ENCODE peak calls at places on chromosome 19, in ten cellular contexts. One of them, this sample, is unnamed.

GRCh38 chr19:9523885-9524474 is 14.5 kb downstream of the ZNF426 start:
- DNase-seq in upper lobe of right lung: no peak
- DNase-seq in left ventricle myocardium inferior: no peak
- DNase-seq in K562: no peak
- DNase-seq in OCI-LY7: no peak
- DNase-seq in HFFc6: peak
- DNase-seq in left colon: no peak
- DNase-seq in DND-41: no peak
- DNase-seq in activated naive CD4-positive, alpha-beta T cell treated with anti-CD3 and anti-CD28 coated beads, Interleukin-2, amount 50 U/mL, for 16 hours: no peak
- DNase-seq in germinal center: no peak
- DNase-seq in this sample: no peak

GRCh38 chr19:36258028-36258875 is 43.3 kb downstream of the ZNF146 start:
- DNase-seq in germinal center: no peak
- DNase-seq in DND-41: no peak
- DNase-seq in OCI-LY7: no peak
- DNase-seq in left ventricle myocardium inferior: no peak
- DNase-seq in activated naive CD4-positive, alpha-beta T cell treated with anti-CD3 and anti-CD28 coated beads, Interleukin-2, amount 50 U/mL, for 16 hours: no peak
- DNase-seq in upper lobe of right lung: no peak
- DNase-seq in left colon: no peak
- DNase-seq in HFFc6: no peak
- DNase-seq in K562: no peak
- DNase-seq in this sample: no peak

GRCh38 chr19:38362076-38362945 is 12.1 kb upstream of the PSMD8 start:
- DNase-seq in upper lobe of right lung: peak
- DNase-seq in left colon: peak
- DNase-seq in K562: peak
- DNase-seq in DND-41: no peak
- DNase-seq in OCI-LY7: peak
- DNase-seq in HFFc6: peak
- DNase-seq in germinal center: peak
- DNase-seq in activated naive CD4-positive, alpha-beta T cell treated with anti-CD3 and anti-CD28 coated beads, Interleukin-2, amount 50 U/mL, for 16 hours: peak
- DNase-seq in left ventricle myocardium inferior: peak
- DNase-seq in this sample: peak

GRCh38 chr19:18493440-18494266 is 28.2 kb downstream of the ELL start:
- DNase-seq in DND-41: no peak
- DNase-seq in HFFc6: no peak
- DNase-seq in K562: no peak
- DNase-seq in left colon: no peak
- DNase-seq in activated naive CD4-positive, alpha-beta T cell treated with anti-CD3 and anti-CD28 coated beads, Interleukin-2, amount 50 U/mL, for 16 hours: no peak
- DNase-seq in OCI-LY7: no peak
- DNase-seq in left ventricle myocardium inferior: no peak
- DNase-seq in germinal center: no peak
- DNase-seq in upper lobe of right lung: no peak
- DNase-seq in this sample: no peak

GRCh38 chr19:2345076-2345475 is 15.0 kb upstream of the TMPRSS9 start:
- DNase-seq in activated naive CD4-positive, alpha-beta T cell treated with anti-CD3 and anti-CD28 coated beads, Interleukin-2, amount 50 U/mL, for 16 hours: peak
- DNase-seq in germinal center: no peak
- DNase-seq in HFFc6: no peak
- DNase-seq in left colon: peak
- DNase-seq in OCI-LY7: no peak
- DNase-seq in upper lobe of right lung: no peak
- DNase-seq in left ventricle myocardium inferior: no peak
- DNase-seq in K562: no peak
- DNase-seq in DND-41: no peak
- DNase-seq in this sample: no peak

GRCh38 chr19:52138614-52139290 is 986 bp downstream of the ZNF616 start:
- DNase-seq in left ventricle myocardium inferior: no peak
- DNase-seq in K562: peak
- DNase-seq in activated naive CD4-positive, alpha-beta T cell treated with anti-CD3 and anti-CD28 coated beads, Interleukin-2, amount 50 U/mL, for 16 hours: peak
- DNase-seq in HFFc6: no peak
- DNase-seq in upper lobe of right lung: no peak
- DNase-seq in DND-41: peak
- DNase-seq in OCI-LY7: no peak
- DNase-seq in germinal center: peak
- DNase-seq in left colon: peak
- DNase-seq in this sample: peak

GRCh38 chr19:15280915-15281683 is 48.9 kb upstream of the EPHX3 start:
- DNase-seq in OCI-LY7: no peak
- DNase-seq in left colon: peak
- DNase-seq in germinal center: no peak
- DNase-seq in DND-41: no peak
- DNase-seq in HFFc6: peak
- DNase-seq in K562: peak
- DNase-seq in left ventricle myocardium inferior: peak
- DNase-seq in activated naive CD4-positive, alpha-beta T cell treated with anti-CD3 and anti-CD28 coated beads, Interleukin-2, amount 50 U/mL, for 16 hours: no peak
- DNase-seq in upper lobe of right lung: peak
- DNase-seq in this sample: no peak

GRCh38 chr19:43552198-43552450 is 19.1 kb downstream of the ZNF575 start:
- DNase-seq in left colon: no peak
- DNase-seq in germinal center: no peak
- DNase-seq in OCI-LY7: no peak
- DNase-seq in HFFc6: no peak
- DNase-seq in DND-41: no peak
- DNase-seq in upper lobe of right lung: no peak
- DNase-seq in K562: no peak
- DNase-seq in activated naive CD4-positive, alpha-beta T cell treated with anti-CD3 and anti-CD28 coated beads, Interleukin-2, amount 50 U/mL, for 16 hours: no peak
- DNase-seq in left ventricle myocardium inferior: no peak
- DNase-seq in this sample: no peak

GRCh38 chr19:2282062-2282861 is at the start of gene PEAK3:
- DNase-seq in germinal center: no peak
- DNase-seq in left colon: peak
- DNase-seq in left ventricle myocardium inferior: peak
- DNase-seq in upper lobe of right lung: peak
- DNase-seq in K562: peak
- DNase-seq in DND-41: no peak
- DNase-seq in OCI-LY7: no peak
- DNase-seq in activated naive CD4-positive, alpha-beta T cell treated with anti-CD3 and anti-CD28 coated beads, Interleukin-2, amount 50 U/mL, for 16 hours: no peak
- DNase-seq in HFFc6: no peak
- DNase-seq in this sample: peak

GRCh38 chr19:21210037-21210621 is 68.3 kb downstream of the ZNF431 start:
- DNase-seq in left colon: no peak
- DNase-seq in activated naive CD4-positive, alpha-beta T cell treated with anti-CD3 and anti-CD28 coated beads, Interleukin-2, amount 50 U/mL, for 16 hours: no peak
- DNase-seq in OCI-LY7: no peak
- DNase-seq in germinal center: no peak
- DNase-seq in upper lobe of right lung: no peak
- DNase-seq in left ventricle myocardium inferior: no peak
- DNase-seq in HFFc6: no peak
- DNase-seq in K562: no peak
- DNase-seq in DND-41: no peak
- DNase-seq in this sample: no peak

GRCh38 chr19:23118400-23118799 is 1.6 kb downstream of the ZNF730 start:
- DNase-seq in OCI-LY7: peak
- DNase-seq in HFFc6: no peak
- DNase-seq in upper lobe of right lung: no peak
- DNase-seq in DND-41: peak
- DNase-seq in K562: no peak
- DNase-seq in activated naive CD4-positive, alpha-beta T cell treated with anti-CD3 and anti-CD28 coated beads, Interleukin-2, amount 50 U/mL, for 16 hours: no peak
- DNase-seq in germinal center: no peak
- DNase-seq in left colon: no peak
- DNase-seq in left ventricle myocardium inferior: no peak
- DNase-seq in this sample: peak

GRCh38 chr19:40685016-40685526 is 5.4 kb downstream of the NUMBL start:
- DNase-seq in left ventricle myocardium inferior: no peak
- DNase-seq in OCI-LY7: no peak
- DNase-seq in HFFc6: no peak
- DNase-seq in upper lobe of right lung: no peak
- DNase-seq in K562: no peak
- DNase-seq in left colon: no peak
- DNase-seq in activated naive CD4-positive, alpha-beta T cell treated with anti-CD3 and anti-CD28 coated beads, Interleukin-2, amount 50 U/mL, for 16 hours: no peak
- DNase-seq in germinal center: no peak
- DNase-seq in DND-41: no peak
- DNase-seq in this sample: no peak

GRCh38 chr19:28641395-28641794 is 571.6 kb downstream of the UQCRFS1 start:
- DNase-seq in left ventricle myocardium inferior: no peak
- DNase-seq in germinal center: no peak
- DNase-seq in activated naive CD4-positive, alpha-beta T cell treated with anti-CD3 and anti-CD28 coated beads, Interleukin-2, amount 50 U/mL, for 16 hours: no peak
- DNase-seq in HFFc6: no peak
- DNase-seq in OCI-LY7: no peak
- DNase-seq in K562: no peak
- DNase-seq in upper lobe of right lung: no peak
- DNase-seq in DND-41: no peak
- DNase-seq in left colon: no peak
- DNase-seq in this sample: no peak

GRCh38 chr19:7772752-7773291 is 9.8 kb downstream of the CLEC4M start:
- DNase-seq in DND-41: no peak
- DNase-seq in HFFc6: no peak
- DNase-seq in germinal center: no peak
- DNase-seq in K562: no peak
- DNase-seq in left ventricle myocardium inferior: no peak
- DNase-seq in OCI-LY7: no peak
- DNase-seq in upper lobe of right lung: no peak
- DNase-seq in left colon: no peak
- DNase-seq in activated naive CD4-positive, alpha-beta T cell treated with anti-CD3 and anti-CD28 coated beads, Interleukin-2, amount 50 U/mL, for 16 hours: peak
- DNase-seq in this sample: peak

GRCh38 chr19:38323276-38323675 is 3.6 kb downstream of the KCNK6 start:
- DNase-seq in upper lobe of right lung: no peak
- DNase-seq in OCI-LY7: no peak
- DNase-seq in HFFc6: no peak
- DNase-seq in left colon: no peak
- DNase-seq in germinal center: no peak
- DNase-seq in activated naive CD4-positive, alpha-beta T cell treated with anti-CD3 and anti-CD28 coated beads, Interleukin-2, amount 50 U/mL, for 16 hours: no peak
- DNase-seq in DND-41: no peak
- DNase-seq in K562: no peak
- DNase-seq in left ventricle myocardium inferior: no peak
- DNase-seq in this sample: no peak

GRCh38 chr19:15124572-15125231 is 17.5 kb downstream of the SYDE1 start:
- DNase-seq in OCI-LY7: peak
- DNase-seq in activated naive CD4-positive, alpha-beta T cell treated with anti-CD3 and anti-CD28 coated beads, Interleukin-2, amount 50 U/mL, for 16 hours: no peak
- DNase-seq in left colon: peak
- DNase-seq in germinal center: no peak
- DNase-seq in upper lobe of right lung: no peak
- DNase-seq in DND-41: no peak
- DNase-seq in left ventricle myocardium inferior: no peak
- DNase-seq in K562: no peak
- DNase-seq in HFFc6: no peak
- DNase-seq in this sample: peak

GRCh38 chr19:1214862-1215731 is 9.5 kb downstream of the STK11 start:
- DNase-seq in DND-41: no peak
- DNase-seq in activated naive CD4-positive, alpha-beta T cell treated with anti-CD3 and anti-CD28 coated beads, Interleukin-2, amount 50 U/mL, for 16 hours: no peak
- DNase-seq in HFFc6: peak
- DNase-seq in left colon: peak
- DNase-seq in upper lobe of right lung: peak
- DNase-seq in germinal center: no peak
- DNase-seq in left ventricle myocardium inferior: peak
- DNase-seq in K562: no peak
- DNase-seq in OCI-LY7: no peak
- DNase-seq in this sample: no peak

GRCh38 chr19:46014534-46014933 is 8.3 kb downstream of the PGLYRP1 start:
- DNase-seq in activated naive CD4-positive, alpha-beta T cell treated with anti-CD3 and anti-CD28 coated beads, Interleukin-2, amount 50 U/mL, for 16 hours: no peak
- DNase-seq in germinal center: no peak
- DNase-seq in left ventricle myocardium inferior: no peak
- DNase-seq in left colon: no peak
- DNase-seq in upper lobe of right lung: no peak
- DNase-seq in HFFc6: no peak
- DNase-seq in DND-41: no peak
- DNase-seq in K562: no peak
- DNase-seq in OCI-LY7: no peak
- DNase-seq in this sample: peak

GRCh38 chr19:39416626-39417120 is 4.2 kb downstream of the PLEKHG2 start:
- DNase-seq in left colon: no peak
- DNase-seq in OCI-LY7: no peak
- DNase-seq in K562: no peak
- DNase-seq in activated naive CD4-positive, alpha-beta T cell treated with anti-CD3 and anti-CD28 coated beads, Interleukin-2, amount 50 U/mL, for 16 hours: no peak
- DNase-seq in left ventricle myocardium inferior: no peak
- DNase-seq in germinal center: no peak
- DNase-seq in upper lobe of right lung: no peak
- DNase-seq in HFFc6: no peak
- DNase-seq in DND-41: no peak
- DNase-seq in this sample: no peak

GRCh38 chr19:843180-843835 is 2.5 kb downstream of the PRTN3 start:
- DNase-seq in DND-41: no peak
- DNase-seq in OCI-LY7: no peak
- DNase-seq in HFFc6: no peak
- DNase-seq in left colon: no peak
- DNase-seq in left ventricle myocardium inferior: no peak
- DNase-seq in K562: peak
- DNase-seq in upper lobe of right lung: peak
- DNase-seq in activated naive CD4-positive, alpha-beta T cell treated with anti-CD3 and anti-CD28 coated beads, Interleukin-2, amount 50 U/mL, for 16 hours: peak
- DNase-seq in germinal center: no peak
- DNase-seq in this sample: peak

GRCh38 chr19:47714339-47714738 is 1.1 kb downstream of the EHD2 start:
- DNase-seq in DND-41: no peak
- DNase-seq in upper lobe of right lung: no peak
- DNase-seq in left ventricle myocardium inferior: no peak
- DNase-seq in left colon: no peak
- DNase-seq in HFFc6: no peak
- DNase-seq in germinal center: no peak
- DNase-seq in activated naive CD4-positive, alpha-beta T cell treated with anti-CD3 and anti-CD28 coated beads, Interleukin-2, amount 50 U/mL, for 16 hours: no peak
- DNase-seq in K562: no peak
- DNase-seq in OCI-LY7: no peak
- DNase-seq in this sample: no peak

GRCh38 chr19:19672816-19673215 is 4.2 kb downstream of the ZNF101 start:
- DNase-seq in activated naive CD4-positive, alpha-beta T cell treated with anti-CD3 and anti-CD28 coated beads, Interleukin-2, amount 50 U/mL, for 16 hours: no peak
- DNase-seq in K562: no peak
- DNase-seq in OCI-LY7: no peak
- DNase-seq in left colon: no peak
- DNase-seq in left ventricle myocardium inferior: no peak
- DNase-seq in DND-41: no peak
- DNase-seq in germinal center: no peak
- DNase-seq in upper lobe of right lung: no peak
- DNase-seq in HFFc6: no peak
- DNase-seq in this sample: no peak

GRCh38 chr19:40815223-40815622 is 16.2 kb downstream of the EGLN2 start:
- DNase-seq in activated naive CD4-positive, alpha-beta T cell treated with anti-CD3 and anti-CD28 coated beads, Interleukin-2, amount 50 U/mL, for 16 hours: no peak
- DNase-seq in upper lobe of right lung: no peak
- DNase-seq in HFFc6: no peak
- DNase-seq in left colon: no peak
- DNase-seq in K562: no peak
- DNase-seq in germinal center: no peak
- DNase-seq in OCI-LY7: no peak
- DNase-seq in left ventricle myocardium inferior: no peak
- DNase-seq in DND-41: no peak
- DNase-seq in this sample: no peak

This sample was measured in NB4.